ENCODE peak calls at places on chromosomes 5 and 9, in five cellular contexts. One of them, this sample, is unnamed.

GRCh38 chr9:37511006-37511714 is 25.4 kb downstream of the POLR1E start:
- DNase-seq in amygdala: no peak
- DNase-seq in AG04449: no peak
- DNase-seq in fibroblast of gingiva: no peak
- DNase-seq in astrocyte of the spinal cord: no peak
- DNase-seq in this sample: no peak

GRCh38 chr9:85142461-85143401 is 473.2 kb downstream of the NTRK2 start:
- DNase-seq in amygdala: no peak
- DNase-seq in fibroblast of gingiva: peak
- DNase-seq in AG04449: no peak
- DNase-seq in astrocyte of the spinal cord: no peak
- DNase-seq in this sample: no peak

GRCh38 chr5:374631-375335 is 53.3 kb downstream of the AHRR start:
- DNase-seq in amygdala: no peak
- DNase-seq in fibroblast of gingiva: no peak
- DNase-seq in astrocyte of the spinal cord: no peak
- DNase-seq in AG04449: no peak
- DNase-seq in this sample: no peak

GRCh38 chr5:86679529-86679928 is 61.8 kb downstream of the COX7C start:
- DNase-seq in amygdala: no peak
- DNase-seq in AG04449: peak
- DNase-seq in fibroblast of gingiva: peak
- DNase-seq in astrocyte of the spinal cord: peak
- DNase-seq in this sample: peak

GRCh38 chr5:44665101-44665701 is 143.5 kb upstream of the MRPS30 start:
- DNase-seq in astrocyte of the spinal cord: no peak
- DNase-seq in fibroblast of gingiva: peak
- DNase-seq in AG04449: no peak
- DNase-seq in amygdala: no peak
- DNase-seq in this sample: no peak

GRCh38 chr5:102753889-102754498 is 1.1 kb upstream of the PAM start:
- DNase-seq in astrocyte of the spinal cord: no peak
- DNase-seq in amygdala: no peak
- DNase-seq in AG04449: no peak
- DNase-seq in fibroblast of gingiva: no peak
- DNase-seq in this sample: no peak

GRCh38 chr9:20321683-20322082 is 300.6 kb downstream of the MLLT3 start:
- DNase-seq in astrocyte of the spinal cord: no peak
- DNase-seq in AG04449: no peak
- DNase-seq in amygdala: no peak
- DNase-seq in fibroblast of gingiva: no peak
- DNase-seq in this sample: no peak

GRCh38 chr5:959581-960531 is 48.7 kb upstream of the NKD2 start:
- DNase-seq in astrocyte of the spinal cord: no peak
- DNase-seq in amygdala: no peak
- DNase-seq in fibroblast of gingiva: no peak
- DNase-seq in AG04449: no peak
- DNase-seq in this sample: no peak

GRCh38 chr9:79977510-79978197 is 405.9 kb downstream of the TLE4 start:
- DNase-seq in astrocyte of the spinal cord: no peak
- DNase-seq in AG04449: no peak
- DNase-seq in fibroblast of gingiva: no peak
- DNase-seq in amygdala: no peak
- DNase-seq in this sample: no peak

GRCh38 chr9:93865245-93865644 is 89.9 kb downstream of the BARX1 start:
- DNase-seq in fibroblast of gingiva: no peak
- DNase-seq in astrocyte of the spinal cord: no peak
- DNase-seq in AG04449: no peak
- DNase-seq in amygdala: no peak
- DNase-seq in this sample: no peak

GRCh38 chr5:153569036-153569435 is 78.6 kb downstream of the GRIA1 start:
- DNase-seq in amygdala: no peak
- DNase-seq in AG04449: no peak
- DNase-seq in fibroblast of gingiva: peak
- DNase-seq in astrocyte of the spinal cord: no peak
- DNase-seq in this sample: no peak

GRCh38 chr9:122791872-122792669 is 3.3 kb downstream of the OR5C1 start:
- DNase-seq in astrocyte of the spinal cord: no peak
- DNase-seq in AG04449: no peak
- DNase-seq in amygdala: no peak
- DNase-seq in fibroblast of gingiva: no peak
- DNase-seq in this sample: no peak

GRCh38 chr9:127835930-127836586 is 18.4 kb downstream of the ENG start:
- DNase-seq in amygdala: no peak
- DNase-seq in AG04449: no peak
- DNase-seq in astrocyte of the spinal cord: peak
- DNase-seq in fibroblast of gingiva: peak
- DNase-seq in this sample: peak

GRCh38 chr9:1198085-1198484 is 147.9 kb downstream of the DMRT2 start:
- DNase-seq in AG04449: no peak
- DNase-seq in astrocyte of the spinal cord: peak
- DNase-seq in amygdala: no peak
- DNase-seq in fibroblast of gingiva: no peak
- DNase-seq in this sample: no peak

GRCh38 chr5:172782169-172783039 is 11.4 kb upstream of the DUSP1 start:
- DNase-seq in AG04449: no peak
- DNase-seq in fibroblast of gingiva: no peak
- DNase-seq in astrocyte of the spinal cord: peak
- DNase-seq in amygdala: no peak
- DNase-seq in this sample: no peak

GRCh38 chr9:90099262-90099982 is 494.6 kb downstream of the GADD45G start:
- DNase-seq in fibroblast of gingiva: no peak
- DNase-seq in AG04449: no peak
- DNase-seq in amygdala: no peak
- DNase-seq in astrocyte of the spinal cord: peak
- DNase-seq in this sample: no peak

GRCh38 chr5:143471041-143471509 is 67.6 kb upstream of the NR3C1 start:
- DNase-seq in astrocyte of the spinal cord: peak
- DNase-seq in fibroblast of gingiva: peak
- DNase-seq in AG04449: peak
- DNase-seq in amygdala: no peak
- DNase-seq in this sample: peak

GRCh38 chr9:84667571-84668203 is 1.8 kb upstream of the NTRK2 start:
- DNase-seq in AG04449: no peak
- DNase-seq in fibroblast of gingiva: no peak
- DNase-seq in astrocyte of the spinal cord: peak
- DNase-seq in amygdala: peak
- DNase-seq in this sample: no peak

GRCh38 chr5:132489051-132489770 is 1.4 kb downstream of the IRF1 start:
- DNase-seq in astrocyte of the spinal cord: no peak
- DNase-seq in AG04449: no peak
- DNase-seq in amygdala: no peak
- DNase-seq in fibroblast of gingiva: no peak
- DNase-seq in this sample: no peak

GRCh38 chr5:59608745-59609144 is 284.8 kb downstream of the PDE4D start:
- DNase-seq in amygdala: no peak
- DNase-seq in AG04449: no peak
- DNase-seq in astrocyte of the spinal cord: peak
- DNase-seq in fibroblast of gingiva: no peak
- DNase-seq in this sample: no peak

GRCh38 chr5:179234563-179235135 is 110.6 kb downstream of the ADAMTS2 start:
- DNase-seq in AG04449: no peak
- DNase-seq in fibroblast of gingiva: no peak
- DNase-seq in amygdala: no peak
- DNase-seq in astrocyte of the spinal cord: no peak
- DNase-seq in this sample: no peak